ENCODE peak calls at places on chromosome 19, in four cellular contexts. O is lower leg skin, S is hypothalamus, U is left colon. K is an unnamed sample.

GRCh38 chr19:6216996-6217751 is 62.6 kb downstream of the MLLT1 start:
- DNase-seq in O (peak), S (no peak), U (no peak), K (no peak)

GRCh38 chr19:1766800-1767352 is 13.6 kb downstream of the ONECUT3 start:
- DNase-seq in O (no peak), S (no peak), U (no peak), K (no peak)

GRCh38 chr19:41269055-41269454 is 4.9 kb downstream of the HNRNPUL1 start:
- DNase-seq in O (no peak), S (no peak), U (no peak), K (no peak)

GRCh38 chr19:8074501-8074900 is 21.9 kb downstream of the CCL25 start:
- DNase-seq in O (no peak), S (no peak), U (no peak), K (no peak)

GRCh38 chr19:30214651-30215051 is 157.5 kb upstream of the ZNF536 start:
- DNase-seq in O (no peak), S (no peak), U (no peak), K (no peak)

GRCh38 chr19:41443813-41444455 is 978 bp downstream of the ERICH4 start:
- DNase-seq in O (peak), S (no peak), U (no peak), K (no peak)

GRCh38 chr19:50490411-50490811 is 13.8 kb upstream of the GARIN5A start:
- DNase-seq in O (no peak), S (no peak), U (no peak), K (no peak)

GRCh38 chr19:55554302-55554701 is 9.0 kb upstream of the SBK3 start:
- DNase-seq in O (no peak), S (no peak), U (no peak), K (no peak)

GRCh38 chr19:14840206-14840605 is 5.2 kb upstream of the OR7A5 start:
- DNase-seq in O (no peak), S (no peak), U (no peak), K (no peak)

GRCh38 chr19:51686171-51686570 is 7.0 kb upstream of the SPACA6 start:
- DNase-seq in O (no peak), S (no peak), U (no peak), K (no peak)

GRCh38 chr19:35139618-35139943 is 957 bp downstream of the FXYD1 start:
- DNase-seq in O (peak), S (no peak), U (no peak), K (no peak)